ENCODE peak calls at places on chromosome 12, in six cellular contexts. M is H7, C is neural crest cell, S is DMS153, U is T-helper 22 cell, Z is foreskin keratinocyte. Q is an unnamed sample.
A peak's percentile ranks its signal among the peaks of the same experiment; 100 is the strongest.

GRCh38 chr12:88834226-88834625 is 254.0 kb upstream of the KITLG start:
- DNase-seq in M (no peak), C (no peak), S (no peak), U (no peak), Z (peak; percentile 68), Q (no peak)

GRCh38 chr12:124422570-124423523 is 128.0 kb downstream of the RFLNA start:
- DNase-seq in M (peak; percentile 77), C (no peak), S (peak; percentile 80), U (no peak), Z (peak; percentile 73), Q (no peak)

GRCh38 chr12:48017496-48017895 is 13.2 kb upstream of the COL2A1 start:
- DNase-seq in M (no peak), C (no peak), S (no peak), U (no peak), Z (no peak), Q (no peak)

GRCh38 chr12:108939594-108939993 is 59.7 kb downstream of the DAO start:
- DNase-seq in M (peak; percentile 32), C (no peak), S (no peak), U (no peak), Z (peak; percentile 45), Q (peak; percentile 18)

GRCh38 chr12:98820005-98820404 is 174.9 kb downstream of the APAF1 start:
- DNase-seq in M (no peak), C (no peak), S (no peak), U (no peak), Z (no peak), Q (no peak)

GRCh38 chr12:14885718-14886201 is at the start of gene MGP:
- DNase-seq in M (no peak), C (no peak), S (no peak), U (no peak), Z (no peak), Q (no peak)

GRCh38 chr12:13610280-13610679 is 371.1 kb downstream of the GRIN2B start:
- DNase-seq in M (no peak), C (no peak), S (no peak), U (no peak), Z (no peak), Q (no peak)

GRCh38 chr12:95259368-95259767 is 41.8 kb downstream of the VEZT start:
- DNase-seq in M (no peak), C (no peak), S (no peak), U (no peak), Z (peak; percentile 2), Q (no peak)

GRCh38 chr12:52037248-52037861 is 13.9 kb upstream of the NR4A1 start:
- DNase-seq in M (peak; percentile 87), C (no peak), S (no peak), U (no peak), Z (no peak), Q (no peak)

GRCh38 chr12:109147954-109148353 is 31.6 kb downstream of the ACACB start:
- DNase-seq in M (no peak), C (no peak), S (no peak), U (no peak), Z (no peak), Q (no peak)

GRCh38 chr12:8037046-8037663 is 4.6 kb downstream of the FOXJ2 start:
- DNase-seq in M (no peak), C (no peak), S (no peak), U (no peak), Z (no peak), Q (no peak)

GRCh38 chr12:122643207-122643805 is 59.9 kb downstream of the HCAR2 start:
- DNase-seq in M (no peak), C (no peak), S (no peak), U (no peak), Z (no peak), Q (no peak)

GRCh38 chr12:85781751-85782150 is 54.5 kb downstream of the RASSF9 start:
- DNase-seq in M (no peak), C (no peak), S (peak; percentile 43), U (no peak), Z (no peak), Q (no peak)

GRCh38 chr12:124434364-124434763 is 133.0 kb downstream of the NCOR2 start:
- DNase-seq in M (peak; percentile 87), C (no peak), S (no peak), U (no peak), Z (no peak), Q (no peak)

GRCh38 chr12:46660719-46661118 is 165.1 kb downstream of the SLC38A4 start:
- DNase-seq in M (no peak), C (no peak), S (no peak), U (no peak), Z (peak; percentile 51), Q (no peak)

GRCh38 chr12:49537709-49538601 is 875 bp upstream of the KCNH3 start:
- DNase-seq in M (peak; percentile 84), C (no peak), S (no peak), U (no peak), Z (no peak), Q (no peak)

GRCh38 chr12:118187746-118188390 is 51.9 kb downstream of the PEBP1 start:
- DNase-seq in M (no peak), C (no peak), S (no peak), U (no peak), Z (peak; percentile 20), Q (no peak)

GRCh38 chr12:122449317-122449716 is 26.8 kb upstream of the CLIP1 start:
- DNase-seq in M (no peak), C (no peak), S (no peak), U (no peak), Z (peak; percentile 96), Q (peak; percentile 85)

GRCh38 chr12:114694436-114695304 is 10.7 kb upstream of the TBX3 start:
- DNase-seq in M (peak; percentile 26), C (no peak), S (no peak), U (no peak), Z (peak; percentile 70), Q (no peak)

GRCh38 chr12:19410211-19410610 is 29.1 kb upstream of the AEBP2 start:
- DNase-seq in M (no peak), C (no peak), S (peak; percentile 51), U (no peak), Z (no peak), Q (no peak)

GRCh38 chr12:87382959-87383591 is 646.1 kb downstream of the C12orf50 start:
- DNase-seq in M (no peak), C (no peak), S (peak; percentile 44), U (no peak), Z (no peak), Q (no peak)

GRCh38 chr12:109310247-109311125 is 1.4 kb upstream of the FOXN4 start:
- DNase-seq in M (peak; percentile 69), C (no peak), S (peak; percentile 81), U (no peak), Z (no peak), Q (no peak)

GRCh38 chr12:62618319-62618718 is 151.7 kb downstream of the MON2 start:
- DNase-seq in M (no peak), C (no peak), S (no peak), U (no peak), Z (no peak), Q (no peak)

GRCh38 chr12:57845478-57846284 is 848 bp downstream of the CTDSP2 start:
- DNase-seq in M (peak; percentile 89), C (peak; percentile 52), S (no peak), U (peak; percentile 40), Z (peak; percentile 34), Q (no peak)

GRCh38 chr12:111841750-111842555 is at the start of gene MAPKAPK5:
- DNase-seq in M (peak; percentile 98), C (peak; percentile 97), S (peak; percentile 87), U (peak; percentile 93), Z (peak; percentile 88), Q (peak; percentile 81)

GRCh38 chr12:31518680-31519227 is 72.2 kb downstream of the DENND5B start:
- DNase-seq in M (peak; percentile 22), C (no peak), S (no peak), U (no peak), Z (peak; percentile 99), Q (peak; percentile 99)

GRCh38 chr12:5388581-5389535 is 43.0 kb upstream of the NTF3 start:
- DNase-seq in M (no peak), C (no peak), S (no peak), U (no peak), Z (peak; percentile 82), Q (no peak)

GRCh38 chr12:22407397-22407796 is 72.9 kb upstream of the ST8SIA1 start:
- DNase-seq in M (no peak), C (no peak), S (no peak), U (no peak), Z (no peak), Q (no peak)

GRCh38 chr12:121939992-121940766 is 21.8 kb downstream of the CFAP251 start:
- DNase-seq in M (no peak), C (no peak), S (no peak), U (no peak), Z (no peak), Q (no peak)

GRCh38 chr12:109951136-109951535 is 45.0 kb downstream of the GIT2 start:
- DNase-seq in M (no peak), C (no peak), S (no peak), U (no peak), Z (peak; percentile 70), Q (no peak)

GRCh38 chr12:92185052-92185451 is 39.4 kb upstream of the BTG1 start:
- DNase-seq in M (no peak), C (no peak), S (no peak), U (no peak), Z (no peak), Q (no peak)

GRCh38 chr12:11685716-11686115 is 36.2 kb downstream of the ETV6 start:
- DNase-seq in M (no peak), C (no peak), S (no peak), U (no peak), Z (no peak), Q (no peak)

GRCh38 chr12:80632835-80633234 is 74.6 kb upstream of the MYF6 start:
- DNase-seq in M (peak; percentile 41), C (no peak), S (no peak), U (no peak), Z (no peak), Q (no peak)

GRCh38 chr12:93573552-93574223 is 1.2 kb downstream of the SOCS2 start:
- DNase-seq in M (peak; percentile 38), C (no peak), S (no peak), U (no peak), Z (peak; percentile 74), Q (no peak)

GRCh38 chr12:61452076-61452475 is 808.1 kb upstream of the USP15 start:
- DNase-seq in M (no peak), C (no peak), S (no peak), U (no peak), Z (peak; percentile 95), Q (no peak)

GRCh38 chr12:123085730-123086487 is 65.0 kb downstream of the PITPNM2 start:
- DNase-seq in M (no peak), C (no peak), S (peak; percentile 79), U (no peak), Z (peak; percentile 87), Q (peak; percentile 70)

GRCh38 chr12:116708826-116709756 is 28.8 kb downstream of the SPRING1 start:
- DNase-seq in M (no peak), C (peak; percentile 28), S (peak; percentile 86), U (no peak), Z (peak; percentile 32), Q (no peak)

GRCh38 chr12:32365473-32366064 is 33.8 kb upstream of the FGD4 start:
- DNase-seq in M (peak; percentile 49), C (peak; percentile 55), S (peak; percentile 45), U (no peak), Z (peak; percentile 75), Q (peak; percentile 79)

GRCh38 chr12:32240833-32241232 is 134.2 kb downstream of the BICD1 start:
- DNase-seq in M (no peak), C (no peak), S (no peak), U (no peak), Z (peak; percentile 63), Q (no peak)

Q was measured in SW 1271.